ENCODE peak calls at places on chromosomes 12 and 14, in six cellular contexts. V, N, L, S, U and O are unnamed samples.

GRCh38 chr12:1532367-1532752 is 62.0 kb downstream of the FBXL14 start:
- DNase-seq in V (no peak), N (peak; percentile 57), L (no peak), S (no peak), U (no peak), O (no peak)

GRCh38 chr12:99984271-99985128 is at the start of gene ANKS1B:
- DNase-seq in V (peak; percentile 83), N (peak; percentile 43), L (peak; percentile 34), S (no peak), U (no peak), O (no peak)

GRCh38 chr12:12964255-12964654 is 12.3 kb upstream of the GPRC5D start:
- DNase-seq in V (no peak), N (peak; percentile 13), L (no peak), S (no peak), U (no peak), O (no peak)

GRCh38 chr14:104140213-104140462 is 1.8 kb downstream of the KIF26A start:
- DNase-seq in V (peak; percentile 57), N (no peak), L (peak; percentile 15), S (no peak), U (no peak), O (no peak)

GRCh38 chr14:60396718-60397343 is 89.0 kb downstream of the C14orf39 start:
- DNase-seq in V (no peak), N (no peak), L (no peak), S (no peak), U (no peak), O (no peak)

GRCh38 chr12:100364334-100364733 is 7.5 kb downstream of the SLC17A8 start:
- DNase-seq in V (no peak), N (no peak), L (no peak), S (no peak), U (no peak), O (no peak)

GRCh38 chr14:53793790-53794560 is 162.7 kb downstream of the BMP4 start:
- DNase-seq in V (no peak), N (no peak), L (peak; percentile 18), S (no peak), U (no peak), O (peak; percentile 80)

GRCh38 chr12:8914716-8915526 is 612 bp downstream of the PHC1 start:
- DNase-seq in V (peak; percentile 81), N (peak; percentile 68), L (peak; percentile 40), S (peak; percentile 62), U (peak; percentile 15), O (peak; percentile 5)

GRCh38 chr12:121748571-121749265 is 36.2 kb downstream of the TMEM120B start:
- DNase-seq in V (no peak), N (peak; percentile 48), L (no peak), S (peak; percentile 57), U (no peak), O (no peak)

GRCh38 chr12:76595056-76595455 is 35.5 kb upstream of the OSBPL8 start:
- DNase-seq in V (no peak), N (no peak), L (no peak), S (no peak), U (no peak), O (no peak)

GRCh38 chr14:50342211-50343080 is 30.3 kb downstream of the DMAC2L start:
- DNase-seq in V (no peak), N (peak; percentile 91), L (peak; percentile 51), S (no peak), U (no peak), O (peak; percentile 25)

GRCh38 chr12:22562187-22563028 is 18.1 kb upstream of the C2CD5 start:
- DNase-seq in V (no peak), N (no peak), L (no peak), S (no peak), U (no peak), O (no peak)

GRCh38 chr12:22121224-22121623 is 75.2 kb downstream of the CMAS start:
- DNase-seq in V (no peak), N (no peak), L (no peak), S (no peak), U (no peak), O (no peak)

GRCh38 chr14:74804219-74804825 is 41.2 kb downstream of the YLPM1 start:
- DNase-seq in V (no peak), N (peak; percentile 51), L (no peak), S (peak; percentile 22), U (no peak), O (no peak)

GRCh38 chr12:30989754-30990153 is 63.2 kb downstream of the TSPAN11 start:
- DNase-seq in V (no peak), N (peak; percentile 50), L (peak; percentile 59), S (no peak), U (no peak), O (peak; percentile 25)

GRCh38 chr14:78154827-78155226 is 15.3 kb upstream of the NRXN3 start:
- DNase-seq in V (no peak), N (peak; percentile 35), L (no peak), S (no peak), U (no peak), O (no peak)